ENCODE peak calls at places on chromosomes 3 and 15, in four cellular contexts. L is pancreas, X is DND-41, C is transverse colon. W is an unnamed sample. For H3K36me3, the result is how much of the 10 kb centered on the place peaks cover.

GRCh38 chr3:192850501-192850981 is 67.1 kb downstream of the MB21D2 start:
- DNase-seq in C (peak), X (no peak), L (no peak), W (peak)

GRCh38 chr15:73881539-73882320 is 8.4 kb downstream of the TBC1D21 start:
- DNase-seq in C (no peak), L (no peak), X (no peak), W (no peak)

GRCh38 chr15:74773329-74773728 is 8.6 kb upstream of the CSK start:
- DNase-seq in C (no peak), L (no peak), X (no peak), W (no peak)

GRCh38 chr3:13213911-13214846 is 140.9 kb upstream of the IQSEC1 start:
- DNase-seq in X (no peak), C (no peak), L (peak), W (no peak)

GRCh38 chr15:85477730-85478129 is 97.3 kb downstream of the AKAP13 start:
- DNase-seq in L (no peak), X (no peak), C (no peak), W (no peak)

GRCh38 chr3:139204756-139205155 is 139.1 kb upstream of the MRPS22 start:
- DNase-seq in C (no peak), X (no peak), L (no peak), W (no peak)

GRCh38 chr15:49062900-49063299 is 16.7 kb upstream of the SECISBP2L start:
- DNase-seq in C (no peak), L (no peak), X (no peak), W (no peak)

GRCh38 chr3:142794510-142794909 is 70.7 kb downstream of the TRPC1 start:
- DNase-seq in L (no peak), C (no peak), X (no peak), W (no peak)

GRCh38 chr3:188598872-188599271 is 444.9 kb downstream of the LPP start:
- DNase-seq in X (no peak), L (no peak), C (no peak), W (no peak)

GRCh38 chr3:144652573-144652972 is 681.0 kb downstream of the DIPK2A start:
- DNase-seq in X (no peak), C (no peak), L (no peak), W (no peak)

GRCh38 chr3:151410891-151411559 is 26.5 kb upstream of the P2RY12 start:
- DNase-seq in L (no peak), C (no peak), X (no peak), W (no peak)

GRCh38 chr3:134642445-134643149 is 8.2 kb downstream of the KY start:
- DNase-seq in X (no peak), C (no peak), L (no peak), W (no peak)

GRCh38 chr15:36282821-36283220 is 296.6 kb upstream of the CDIN1 start:
- DNase-seq in L (no peak), C (no peak), X (no peak), W (no peak)

GRCh38 chr15:39391230-39391629 is 189.6 kb upstream of the THBS1 start:
- DNase-seq in L (peak), C (peak), X (no peak), W (no peak)

GRCh38 chr3:30602946-30603345 is 3.5 kb upstream of the TGFBR2 start:
- DNase-seq in X (peak), L (no peak), C (no peak), W (no peak)

GRCh38 chr15:33119865-33120264 is 74.6 kb downstream of the FMN1 start:
- DNase-seq in L (no peak), X (no peak), C (no peak), W (no peak)

GRCh38 chr3:43879166-43879565 is 188.4 kb downstream of the ABHD5 start:
- DNase-seq in C (no peak), X (no peak), L (no peak), W (no peak)

GRCh38 chr3:123724306-123724705 is 139.5 kb upstream of the HACD2 start:
- DNase-seq in L (no peak), X (no peak), C (no peak), W (no peak)
- TF ChIP-seq CTCF in L (no peak), X (no peak), C (no peak), W (no peak)

GRCh38 chr3:38370149-38370548 is 23.6 kb downstream of the XYLB start:
- DNase-seq in C (no peak), X (no peak), L (no peak), W (no peak)
- H3K36me3 ChIP-seq in C (under half), X (half or more), L (under half), W (under half)

DNA sequence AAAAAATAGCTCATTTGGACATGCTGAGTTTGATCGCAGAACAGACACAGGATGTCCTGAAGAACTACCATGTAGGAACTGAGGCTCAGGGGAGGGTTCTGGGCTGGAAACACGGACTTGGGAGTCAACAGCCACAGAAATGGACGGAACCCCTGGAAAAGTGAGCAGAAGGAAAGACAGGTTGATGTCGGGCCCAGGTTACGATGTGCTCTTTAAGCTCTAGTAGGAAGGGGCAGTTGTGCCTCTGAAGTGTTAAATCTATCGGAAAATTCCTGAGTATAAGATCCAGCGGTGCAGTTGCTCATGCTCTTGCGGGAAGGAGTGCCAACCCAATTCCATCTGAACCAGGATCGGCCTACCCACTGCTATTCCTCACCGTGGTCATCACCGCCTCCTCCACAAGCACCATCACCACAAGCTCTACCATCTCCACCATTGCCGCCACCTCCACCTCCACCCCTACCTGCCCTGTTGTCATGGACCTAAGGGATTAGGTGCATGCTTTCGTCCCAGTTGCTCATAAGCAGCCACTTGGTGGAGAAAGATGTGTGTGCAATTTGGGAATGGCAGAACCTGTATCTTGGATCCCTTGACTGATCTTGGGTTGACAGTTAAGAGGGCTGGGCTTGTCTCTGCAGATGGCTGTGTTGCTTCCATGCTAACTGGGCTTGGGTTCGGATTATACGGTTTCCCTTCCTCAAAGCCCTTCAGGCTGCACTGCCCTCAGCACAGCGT is 108.5 kb downstream of the ASB7 start:
- DNase-seq in X (no peak), C (no peak), L (no peak), W (no peak)
- TF ChIP-seq CTCF in X (no peak), C (no peak), L (no peak), W (no peak)

GRCh38 chr3:158651192-158651591 is 6.9 kb downstream of the GFM1 start:
- DNase-seq in X (no peak), C (no peak), L (no peak), W (no peak)

GRCh38 chr3:158649791-158650190 is 5.5 kb downstream of the GFM1 start:
- DNase-seq in X (no peak), C (no peak), L (no peak), W (no peak)

DNA sequence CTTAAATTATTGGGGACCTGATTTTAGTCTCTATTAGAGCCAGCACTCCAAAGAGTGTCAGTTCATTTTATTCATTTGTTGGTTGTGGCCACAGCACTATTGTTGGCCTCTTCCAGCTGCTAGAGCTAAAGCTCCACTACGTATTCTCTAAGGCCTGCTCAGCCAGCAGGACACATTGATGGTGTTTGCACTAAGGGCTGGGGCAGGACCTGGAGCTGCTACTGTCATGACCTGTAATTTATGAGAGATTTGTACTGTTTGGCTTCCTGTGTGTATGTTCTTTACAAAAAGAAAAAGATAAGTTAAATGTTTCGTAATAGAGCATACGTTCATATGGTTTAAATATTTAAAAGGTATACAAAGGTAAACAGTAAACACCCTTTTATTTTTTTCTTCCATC is 8.1 kb downstream of the GFM1 start:
- DNase-seq in X (no peak), L (no peak), C (no peak), W (no peak)
- H3K36me3 ChIP-seq in X (half or more), L (under half), C (half or more), W (under half)

GRCh38 chr3:62632510-62633294 is 242.5 kb downstream of the CADPS start:
- DNase-seq in L (no peak), C (no peak), X (no peak), W (no peak)
- TF ChIP-seq CTCF in L (no peak), C (no peak), X (no peak), W (no peak)

GRCh38 chr3:180980612-180981011 is 8.9 kb downstream of the DNAJC19 start:
- DNase-seq in X (no peak), L (no peak), C (no peak), W (no peak)
- H3K36me3 ChIP-seq in X (half or more), L (under half), C (under half), W (under half)

GRCh38 chr3:37861540-37862051 is at the start of gene CTDSPL:
- DNase-seq in C (peak), X (peak), L (peak), W (no peak)
- TF ChIP-seq CTCF in C (no peak), X (no peak), L (no peak), W (no peak)

W was measured in GM06990.